ENCODE peak calls at places on chromosomes 2 and 18, in nine cellular contexts. One of them, this sample, is unnamed.
A peak's percentile ranks its signal among the peaks of the same experiment; 100 is the strongest.

GRCh38 chr2:111072220-111072871 is 48.4 kb upstream of the BCL2L11 start:
- DNase-seq in BJ: peak; percentile 22
- DNase-seq in endodermal cell: no peak
- DNase-seq in fibroblast of mammary gland: peak; percentile 83
- DNase-seq in vagina: no peak
- DNase-seq in fibroblast of lung: peak; percentile 87
- DNase-seq in RWPE2: no peak
- DNase-seq in ovary: no peak
- DNase-seq in PC-3: peak; percentile 97
- DNase-seq in this sample: peak; percentile 89

GRCh38 chr18:57666818-57667497 is 45.3 kb upstream of the NARS1 start:
- DNase-seq in BJ: no peak
- DNase-seq in endodermal cell: no peak
- DNase-seq in fibroblast of mammary gland: peak; percentile 90
- DNase-seq in vagina: no peak
- DNase-seq in fibroblast of lung: peak; percentile 79
- DNase-seq in RWPE2: no peak
- DNase-seq in ovary: no peak
- DNase-seq in PC-3: no peak
- DNase-seq in this sample: no peak

GRCh38 chr2:70084973-70085710 is 2.1 kb upstream of the PCBP1 start:
- DNase-seq in BJ: no peak
- DNase-seq in endodermal cell: peak; percentile 93
- DNase-seq in fibroblast of mammary gland: no peak
- DNase-seq in vagina: no peak
- DNase-seq in fibroblast of lung: no peak
- DNase-seq in RWPE2: peak; percentile 73
- DNase-seq in ovary: peak; percentile 44
- DNase-seq in PC-3: peak; percentile 71
- DNase-seq in this sample: no peak

GRCh38 chr2:180394305-180394704 is 387.2 kb upstream of the CWC22 start:
- DNase-seq in BJ: no peak
- DNase-seq in endodermal cell: no peak
- DNase-seq in fibroblast of mammary gland: peak; percentile 5
- DNase-seq in vagina: no peak
- DNase-seq in fibroblast of lung: peak; percentile 12
- DNase-seq in RWPE2: no peak
- DNase-seq in ovary: no peak
- DNase-seq in PC-3: no peak
- DNase-seq in this sample: peak; percentile 10

GRCh38 chr2:182133195-182133891 is 147.7 kb downstream of the PPP1R1C start:
- DNase-seq in BJ: no peak
- DNase-seq in endodermal cell: no peak
- DNase-seq in fibroblast of mammary gland: peak; percentile 65
- DNase-seq in vagina: no peak
- DNase-seq in fibroblast of lung: peak; percentile 55
- DNase-seq in RWPE2: no peak
- DNase-seq in ovary: no peak
- DNase-seq in PC-3: peak; percentile 49
- DNase-seq in this sample: peak; percentile 54

GRCh38 chr2:2107140-2107539 is 223.9 kb downstream of the MYT1L start:
- DNase-seq in BJ: no peak
- DNase-seq in endodermal cell: no peak
- DNase-seq in fibroblast of mammary gland: no peak
- DNase-seq in vagina: no peak
- DNase-seq in fibroblast of lung: no peak
- DNase-seq in RWPE2: no peak
- DNase-seq in ovary: no peak
- DNase-seq in PC-3: no peak
- DNase-seq in this sample: no peak

GRCh38 chr2:19932928-19933327 is 31.1 kb upstream of the TTC32 start:
- DNase-seq in BJ: no peak
- DNase-seq in endodermal cell: no peak
- DNase-seq in fibroblast of mammary gland: no peak
- DNase-seq in vagina: no peak
- DNase-seq in fibroblast of lung: no peak
- DNase-seq in RWPE2: no peak
- DNase-seq in ovary: no peak
- DNase-seq in PC-3: peak; percentile 62
- DNase-seq in this sample: peak; percentile 8

GRCh38 chr18:449374-449773 is 51.1 kb downstream of the COLEC12 start:
- DNase-seq in BJ: no peak
- DNase-seq in endodermal cell: peak; percentile 67
- DNase-seq in fibroblast of mammary gland: no peak
- DNase-seq in vagina: no peak
- DNase-seq in fibroblast of lung: no peak
- DNase-seq in RWPE2: no peak
- DNase-seq in ovary: no peak
- DNase-seq in PC-3: peak; percentile 45
- DNase-seq in this sample: no peak

GRCh38 chr2:84257871-84258270 is 201.2 kb downstream of the SUCLG1 start:
- DNase-seq in BJ: no peak
- DNase-seq in endodermal cell: peak; percentile 51
- DNase-seq in fibroblast of mammary gland: no peak
- DNase-seq in vagina: no peak
- DNase-seq in fibroblast of lung: no peak
- DNase-seq in RWPE2: no peak
- DNase-seq in ovary: no peak
- DNase-seq in PC-3: peak; percentile 25
- DNase-seq in this sample: no peak

GRCh38 chr2:190545082-190545481 is 10.6 kb upstream of the NEMP2 start:
- DNase-seq in BJ: no peak
- DNase-seq in endodermal cell: no peak
- DNase-seq in fibroblast of mammary gland: no peak
- DNase-seq in vagina: no peak
- DNase-seq in fibroblast of lung: peak; percentile 19
- DNase-seq in RWPE2: no peak
- DNase-seq in ovary: no peak
- DNase-seq in PC-3: no peak
- DNase-seq in this sample: peak; percentile 11

GRCh38 chr2:187138240-187138639 is 289.3 kb upstream of the ZSWIM2 start:
- DNase-seq in BJ: no peak
- DNase-seq in endodermal cell: peak; percentile 78
- DNase-seq in fibroblast of mammary gland: peak; percentile 47
- DNase-seq in vagina: no peak
- DNase-seq in fibroblast of lung: peak; percentile 70
- DNase-seq in RWPE2: no peak
- DNase-seq in ovary: no peak
- DNase-seq in PC-3: peak; percentile 52
- DNase-seq in this sample: peak; percentile 55

GRCh38 chr2:188414869-188415753 is 123.4 kb downstream of the GULP1 start:
- DNase-seq in BJ: no peak
- DNase-seq in endodermal cell: no peak
- DNase-seq in fibroblast of mammary gland: peak; percentile 6
- DNase-seq in vagina: no peak
- DNase-seq in fibroblast of lung: peak; percentile 33
- DNase-seq in RWPE2: no peak
- DNase-seq in ovary: no peak
- DNase-seq in PC-3: no peak
- DNase-seq in this sample: no peak
- TF ChIP-seq CTCF in BJ: no peak
- TF ChIP-seq CTCF in endodermal cell: no peak
- TF ChIP-seq CTCF in fibroblast of mammary gland: no peak
- TF ChIP-seq CTCF in vagina: no peak
- TF ChIP-seq CTCF in fibroblast of lung: no peak
- TF ChIP-seq CTCF in RWPE2: no peak
- TF ChIP-seq CTCF in ovary: no peak
- TF ChIP-seq CTCF in PC-3: no peak
- TF ChIP-seq CTCF in this sample: no peak

GRCh38 chr2:24048662-24049484 is 668 bp upstream of the FKBP1B start:
- DNase-seq in BJ: no peak
- DNase-seq in endodermal cell: no peak
- DNase-seq in fibroblast of mammary gland: no peak
- DNase-seq in vagina: no peak
- DNase-seq in fibroblast of lung: no peak
- DNase-seq in RWPE2: no peak
- DNase-seq in ovary: no peak
- DNase-seq in PC-3: no peak
- DNase-seq in this sample: no peak

GRCh38 chr2:24051833-24052232 is 2.3 kb downstream of the FKBP1B start:
- DNase-seq in BJ: no peak
- DNase-seq in endodermal cell: no peak
- DNase-seq in fibroblast of mammary gland: no peak
- DNase-seq in vagina: no peak
- DNase-seq in fibroblast of lung: no peak
- DNase-seq in RWPE2: no peak
- DNase-seq in ovary: no peak
- DNase-seq in PC-3: no peak
- DNase-seq in this sample: no peak

GRCh38 chr2:24049485-24050021 is at the start of gene FKBP1B:
- DNase-seq in BJ: peak; percentile 4
- DNase-seq in endodermal cell: peak; percentile 94
- DNase-seq in fibroblast of mammary gland: peak; percentile 61
- DNase-seq in vagina: no peak
- DNase-seq in fibroblast of lung: peak; percentile 41
- DNase-seq in RWPE2: peak; percentile 81
- DNase-seq in ovary: peak; percentile 48
- DNase-seq in PC-3: peak; percentile 50
- DNase-seq in this sample: peak; percentile 63

GRCh38 chr2:24047703-24048033 is 477 bp upstream of the WDCP start:
- DNase-seq in BJ: no peak
- DNase-seq in endodermal cell: no peak
- DNase-seq in fibroblast of mammary gland: no peak
- DNase-seq in vagina: no peak
- DNase-seq in fibroblast of lung: no peak
- DNase-seq in RWPE2: no peak
- DNase-seq in ovary: no peak
- DNase-seq in PC-3: no peak
- DNase-seq in this sample: no peak

DNA sequence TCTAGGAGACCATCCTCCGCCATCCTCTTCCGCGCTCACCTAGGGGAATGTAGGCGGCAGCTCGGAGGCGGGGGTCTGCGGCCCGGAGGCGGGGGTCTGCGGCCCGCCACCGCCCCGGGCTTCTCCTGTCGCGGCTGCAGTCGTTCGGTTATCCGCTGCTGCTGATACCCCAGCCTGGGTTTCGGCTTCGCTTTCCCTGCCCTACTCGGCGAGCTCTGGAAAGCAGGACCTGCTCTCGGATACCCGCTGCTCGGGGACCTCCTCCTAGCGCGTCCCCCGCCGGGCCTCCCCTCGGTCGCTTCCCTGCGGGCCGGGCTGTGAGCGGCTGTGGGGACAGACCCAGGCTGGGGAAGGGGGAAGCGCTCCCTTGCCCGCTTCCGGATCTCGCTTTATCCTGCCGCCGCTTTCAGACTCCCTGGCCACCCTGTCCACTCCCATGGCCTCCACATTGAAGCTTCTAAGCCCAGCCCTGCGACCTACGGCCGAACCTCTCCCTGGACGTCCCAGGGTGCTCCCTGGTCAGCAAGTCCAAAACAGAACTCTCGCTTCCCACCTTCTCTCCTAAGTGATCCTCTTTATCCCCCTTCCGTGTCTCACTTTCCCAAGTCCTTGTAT is 607 bp downstream of the FKBP1B start:
- DNase-seq in BJ: no peak
- DNase-seq in endodermal cell: peak; percentile 81
- DNase-seq in fibroblast of mammary gland: peak; percentile 18
- DNase-seq in vagina: no peak
- DNase-seq in fibroblast of lung: peak; percentile 19
- DNase-seq in RWPE2: no peak
- DNase-seq in ovary: peak; percentile 37
- DNase-seq in PC-3: no peak
- DNase-seq in this sample: peak; percentile 16
- H3K4me3 ChIP-seq in BJ: peak overlapping the region; percentile 75
- H3K4me3 ChIP-seq in endodermal cell: peak overlapping the region; percentile 83
- H3K4me3 ChIP-seq in fibroblast of mammary gland: peak overlapping the region; percentile 68
- H3K4me3 ChIP-seq in vagina: peak overlapping the region; percentile 92
- H3K4me3 ChIP-seq in fibroblast of lung: peak overlapping the region; percentile 47
- H3K4me3 ChIP-seq in RWPE2: peak overlapping the region; percentile 48
- H3K4me3 ChIP-seq in ovary: peak overlapping the region; percentile 76
- H3K4me3 ChIP-seq in PC-3: peak overlapping the region; percentile 64
- H3K4me3 ChIP-seq in this sample: peak overlapping the region; percentile 70

DNA sequence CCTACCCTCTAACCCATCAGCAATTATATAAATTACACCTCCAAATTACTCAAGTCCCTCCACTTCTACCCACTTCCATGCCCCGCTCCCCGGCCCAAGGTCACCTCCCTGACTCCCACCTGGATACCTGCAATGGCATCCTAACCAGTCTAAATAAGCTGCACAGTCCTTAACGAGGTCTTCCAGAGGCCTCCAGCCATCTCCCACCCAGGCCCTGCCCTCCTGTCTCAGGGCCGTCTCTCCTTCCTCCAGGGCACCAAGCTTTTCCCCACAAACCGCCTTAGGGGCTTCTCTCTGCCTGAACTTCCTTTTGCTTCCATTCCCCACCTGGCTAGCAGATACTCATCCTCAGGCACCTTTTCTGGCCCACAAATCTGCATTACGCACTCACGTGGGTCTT is 4.8 kb downstream of the L3MBTL4 start:
- DNase-seq in BJ: no peak
- DNase-seq in endodermal cell: no peak
- DNase-seq in fibroblast of mammary gland: no peak
- DNase-seq in vagina: no peak
- DNase-seq in fibroblast of lung: no peak
- DNase-seq in RWPE2: no peak
- DNase-seq in ovary: no peak
- DNase-seq in PC-3: no peak
- DNase-seq in this sample: no peak
- TF ChIP-seq CTCF in BJ: no peak
- TF ChIP-seq CTCF in endodermal cell: no peak
- TF ChIP-seq CTCF in fibroblast of mammary gland: no peak
- TF ChIP-seq CTCF in vagina: no peak
- TF ChIP-seq CTCF in fibroblast of lung: no peak
- TF ChIP-seq CTCF in RWPE2: no peak
- TF ChIP-seq CTCF in ovary: no peak
- TF ChIP-seq CTCF in PC-3: no peak
- TF ChIP-seq CTCF in this sample: no peak

GRCh38 chr2:25825238-25825637 is 53.0 kb downstream of the ASXL2 start:
- DNase-seq in BJ: no peak
- DNase-seq in endodermal cell: no peak
- DNase-seq in fibroblast of mammary gland: no peak
- DNase-seq in vagina: no peak
- DNase-seq in fibroblast of lung: no peak
- DNase-seq in RWPE2: no peak
- DNase-seq in ovary: no peak
- DNase-seq in PC-3: no peak
- DNase-seq in this sample: no peak

GRCh38 chr2:25824718-25825117 is 53.6 kb downstream of the ASXL2 start:
- DNase-seq in BJ: no peak
- DNase-seq in endodermal cell: no peak
- DNase-seq in fibroblast of mammary gland: no peak
- DNase-seq in vagina: no peak
- DNase-seq in fibroblast of lung: no peak
- DNase-seq in RWPE2: no peak
- DNase-seq in ovary: no peak
- DNase-seq in PC-3: no peak
- DNase-seq in this sample: no peak

GRCh38 chr2:25824216-25824615 is 54.1 kb downstream of the ASXL2 start:
- DNase-seq in BJ: no peak
- DNase-seq in endodermal cell: no peak
- DNase-seq in fibroblast of mammary gland: no peak
- DNase-seq in vagina: no peak
- DNase-seq in fibroblast of lung: no peak
- DNase-seq in RWPE2: no peak
- DNase-seq in ovary: no peak
- DNase-seq in PC-3: no peak
- DNase-seq in this sample: no peak

GRCh38 chr2:25821225-25822056 is 56.8 kb downstream of the ASXL2 start:
- DNase-seq in BJ: no peak
- DNase-seq in endodermal cell: no peak
- DNase-seq in fibroblast of mammary gland: peak; percentile 86
- DNase-seq in vagina: no peak
- DNase-seq in fibroblast of lung: peak; percentile 91
- DNase-seq in RWPE2: no peak
- DNase-seq in ovary: no peak
- DNase-seq in PC-3: peak; percentile 72
- DNase-seq in this sample: peak; percentile 88

GRCh38 chr2:25822190-25823117 is 55.8 kb downstream of the ASXL2 start:
- DNase-seq in BJ: no peak
- DNase-seq in endodermal cell: peak; percentile 90
- DNase-seq in fibroblast of mammary gland: peak; percentile 56
- DNase-seq in vagina: no peak
- DNase-seq in fibroblast of lung: no peak
- DNase-seq in RWPE2: no peak
- DNase-seq in ovary: peak; percentile 15
- DNase-seq in PC-3: no peak
- DNase-seq in this sample: peak; percentile 25
- H3K4me3 ChIP-seq in BJ: no peak overlapping the region
- H3K4me3 ChIP-seq in endodermal cell: no peak overlapping the region
- H3K4me3 ChIP-seq in fibroblast of mammary gland: peak overlapping the region; percentile 30
- H3K4me3 ChIP-seq in vagina: peak overlapping the region; percentile 25
- H3K4me3 ChIP-seq in fibroblast of lung: peak overlapping the region; percentile 15
- H3K4me3 ChIP-seq in RWPE2: no peak overlapping the region
- H3K4me3 ChIP-seq in ovary: no peak overlapping the region
- H3K4me3 ChIP-seq in PC-3: no peak overlapping the region
- H3K4me3 ChIP-seq in this sample: peak overlapping the region; percentile 11

This sample was measured in astrocyte of the spinal cord.